ENCODE peak calls at places on chromosome 10, in six cellular contexts. N is anterior cingulate cortex, Y is posterior cingulate gyrus, I is NCI-H1436, H is mesendoderm, Z is NCI-H748 treated with DMSO at 0.1 percent for 48 hours. W is an unnamed sample.
A peak's percentile ranks its signal among the peaks of the same experiment; 100 is the strongest.

GRCh38 chr10:16594106-16594505 is 72.4 kb upstream of the C1QL3 start:
- DNase-seq in N (no peak), Y (no peak), I (no peak), H (no peak), Z (no peak), W (no peak)

GRCh38 chr10:103265712-103266329 is 11.1 kb upstream of the INA start:
- DNase-seq in N (no peak), Y (peak; percentile 38), I (no peak), H (peak; percentile 82), Z (no peak), W (no peak)

GRCh38 chr10:12299222-12299973 is 49.9 kb upstream of the CAMK1D start:
- DNase-seq in N (peak; percentile 9), Y (no peak), I (no peak), H (no peak), Z (no peak), W (no peak)

GRCh38 chr10:69438531-69439349 is 12.5 kb upstream of the TSPAN15 start:
- DNase-seq in N (no peak), Y (no peak), I (no peak), H (peak; percentile 33), Z (no peak), W (no peak)

GRCh38 chr10:121497513-121497912 is 100.7 kb downstream of the FGFR2 start:
- DNase-seq in N (no peak), Y (no peak), I (no peak), H (no peak), Z (peak; percentile 25), W (no peak)

GRCh38 chr10:48613015-48613414 is 8.1 kb upstream of the ARHGAP22 start:
- DNase-seq in N (no peak), Y (no peak), I (no peak), H (no peak), Z (no peak), W (no peak)

GRCh38 chr10:32065871-32066270 is 9.6 kb upstream of the KIF5B start:
- DNase-seq in N (no peak), Y (no peak), I (no peak), H (no peak), Z (no peak), W (no peak)

GRCh38 chr10:78960316-78960800 is 108.4 kb upstream of the ZMIZ1 start:
- DNase-seq in N (peak; percentile 21), Y (peak; percentile 44), I (no peak), H (no peak), Z (no peak), W (no peak)

GRCh38 chr10:124524991-124525653 is 63.5 kb downstream of the LHPP start:
- DNase-seq in N (no peak), Y (peak; percentile 55), I (no peak), H (no peak), Z (no peak), W (no peak)

GRCh38 chr10:30531751-30532530 is 97.6 kb downstream of the LYZL2 start:
- DNase-seq in N (no peak), Y (no peak), I (no peak), H (no peak), Z (no peak), W (no peak)

GRCh38 chr10:125605167-125605566 is 77.8 kb downstream of the TEX36 start:
- DNase-seq in N (no peak), Y (no peak), I (no peak), H (no peak), Z (no peak), W (no peak)

GRCh38 chr10:102714621-102715455 is at the start of gene SFXN2:
- DNase-seq in N (no peak), Y (peak; percentile 24), I (peak; percentile 9), H (no peak), Z (no peak), W (peak; percentile 29)

GRCh38 chr10:69892436-69893215 is 90.9 kb downstream of the COL13A1 start:
- DNase-seq in N (no peak), Y (no peak), I (no peak), H (no peak), Z (no peak), W (no peak)

GRCh38 chr10:33274096-33274785 is 60.2 kb downstream of the NRP1 start:
- DNase-seq in N (no peak), Y (no peak), I (no peak), H (peak; percentile 67), Z (no peak), W (no peak)

GRCh38 chr10:13784067-13784466 is 197.3 kb downstream of the PRPF18 start:
- DNase-seq in N (no peak), Y (no peak), I (no peak), H (peak; percentile 62), Z (no peak), W (no peak)

GRCh38 chr10:98080474-98080873 is 50.1 kb upstream of the CRTAC1 start:
- DNase-seq in N (no peak), Y (no peak), I (no peak), H (no peak), Z (no peak), W (no peak)

GRCh38 chr10:5446390-5446926 is 34.1 kb downstream of the NET1 start:
- DNase-seq in N (no peak), Y (peak; percentile 42), I (peak; percentile 75), H (peak; percentile 97), Z (peak; percentile 51), W (peak; percentile 59)

GRCh38 chr10:104230490-104230889 is 1.7 kb downstream of the CFAP43 start:
- DNase-seq in N (no peak), Y (no peak), I (no peak), H (no peak), Z (no peak), W (no peak)

GRCh38 chr10:96236090-96236478 is 35.3 kb downstream of the BLNK start:
- DNase-seq in N (no peak), Y (peak; percentile 25), I (no peak), H (no peak), Z (no peak), W (no peak)

GRCh38 chr10:44935961-44936285 is 23.7 kb upstream of the RASSF4 start:
- DNase-seq in N (no peak), Y (no peak), I (no peak), H (no peak), Z (no peak), W (no peak)

GRCh38 chr10:59774451-59774850 is 21.2 kb upstream of the MRLN start:
- DNase-seq in N (no peak), Y (no peak), I (no peak), H (no peak), Z (no peak), W (no peak)

GRCh38 chr10:47294501-47294900 is 5.5 kb upstream of the GDF10 start:
- DNase-seq in N (no peak), Y (no peak), I (no peak), H (no peak), Z (no peak), W (no peak)

GRCh38 chr10:55183993-55184392 is 383.0 kb upstream of the PCDH15 start:
- DNase-seq in N (no peak), Y (no peak), I (no peak), H (no peak), Z (no peak), W (no peak)

GRCh38 chr10:123563994-123564393 is 102.2 kb upstream of the GPR26 start:
- DNase-seq in N (no peak), Y (no peak), I (no peak), H (peak; percentile 31), Z (no peak), W (no peak)

GRCh38 chr10:96716396-96716795 is 3.9 kb downstream of the PIK3AP1 start:
- DNase-seq in N (no peak), Y (no peak), I (no peak), H (no peak), Z (no peak), W (no peak)

GRCh38 chr10:44132361-44133289 is 252.3 kb downstream of the CXCL12 start:
- DNase-seq in N (no peak), Y (no peak), I (no peak), H (no peak), Z (no peak), W (no peak)

GRCh38 chr10:22655312-22655973 is 58.9 kb downstream of the PIP4K2A start:
- DNase-seq in N (no peak), Y (no peak), I (no peak), H (no peak), Z (no peak), W (no peak)